ENCODE peak calls at places on chromosome 10, in nine cellular contexts. I, C, U, A, V, Z, W, H and L are unnamed samples.

GRCh38 chr10:60236869-60237524 is 152.7 kb downstream of the ANK3 start:
- DNase-seq in I (no peak), C (no peak), U (peak), A (no peak), V (peak), Z (no peak), W (no peak), H (peak), L (peak)

GRCh38 chr10:45532501-45532900 is 140.1 kb downstream of the ZFAND4 start:
- DNase-seq in I (no peak), C (no peak), U (no peak), A (no peak), V (no peak), Z (no peak), W (no peak), H (no peak), L (no peak)

GRCh38 chr10:53697038-53697437 is 924.5 kb upstream of the MBL2 start:
- DNase-seq in I (no peak), C (no peak), U (no peak), A (no peak), V (no peak), Z (no peak), W (no peak), H (no peak), L (no peak)

GRCh38 chr10:82889703-82890102 is 1014.7 kb downstream of the NRG3 start:
- DNase-seq in I (no peak), C (no peak), U (no peak), A (no peak), V (no peak), Z (no peak), W (no peak), H (no peak), L (no peak)

GRCh38 chr10:327889-328809 is 192.9 kb downstream of the ZMYND11 start:
- DNase-seq in I (no peak), C (no peak), U (no peak), A (no peak), V (no peak), Z (no peak), W (no peak), H (no peak), L (no peak)

GRCh38 chr10:101060951-101061813 is 607 bp upstream of the KAZALD1 start:
- DNase-seq in I (peak), C (no peak), U (peak), A (peak), V (peak), Z (peak), W (peak), H (peak), L (peak)

GRCh38 chr10:21675157-21675796 is 141.2 kb downstream of the MLLT10 start:
- DNase-seq in I (peak), C (no peak), U (peak), A (peak), V (no peak), Z (no peak), W (no peak), H (peak), L (peak)

GRCh38 chr10:124735491-124736286 is 8.5 kb downstream of the FAM53B start:
- DNase-seq in I (no peak), C (peak), U (no peak), A (no peak), V (no peak), Z (no peak), W (no peak), H (no peak), L (no peak)

GRCh38 chr10:60388709-60389241 is 900 bp downstream of the ANK3 start:
- DNase-seq in I (no peak), C (no peak), U (no peak), A (no peak), V (no peak), Z (no peak), W (no peak), H (no peak), L (no peak)

GRCh38 chr10:89966211-89966610 is 264.8 kb downstream of the KIF20B start:
- DNase-seq in I (no peak), C (no peak), U (no peak), A (no peak), V (no peak), Z (no peak), W (no peak), H (no peak), L (no peak)

GRCh38 chr10:33291053-33291592 is 43.3 kb downstream of the NRP1 start:
- DNase-seq in I (peak), C (no peak), U (no peak), A (peak), V (no peak), Z (no peak), W (no peak), H (no peak), L (no peak)

GRCh38 chr10:47379445-47379785 is 4.7 kb downstream of the ZNF488 start:
- DNase-seq in I (no peak), C (no peak), U (no peak), A (no peak), V (peak), Z (no peak), W (no peak), H (no peak), L (no peak)

GRCh38 chr10:122323941-122324675 is 50.4 kb upstream of the PLEKHA1 start:
- DNase-seq in I (peak), C (peak), U (no peak), A (no peak), V (no peak), Z (no peak), W (no peak), H (no peak), L (no peak)

GRCh38 chr10:85927952-85928677 is 438.5 kb downstream of the GRID1 start:
- DNase-seq in I (no peak), C (peak), U (no peak), A (no peak), V (no peak), Z (no peak), W (no peak), H (peak), L (no peak)

GRCh38 chr10:22690158-22690557 is 24.2 kb downstream of the PIP4K2A start:
- DNase-seq in I (no peak), C (no peak), U (no peak), A (no peak), V (no peak), Z (no peak), W (no peak), H (no peak), L (no peak)

GRCh38 chr10:130357226-130357625 is 221.0 kb downstream of the GLRX3 start:
- DNase-seq in I (no peak), C (no peak), U (no peak), A (no peak), V (peak), Z (no peak), W (no peak), H (no peak), L (no peak)

GRCh38 chr10:130354976-130355795 is 219.0 kb downstream of the GLRX3 start:
- DNase-seq in I (no peak), C (no peak), U (no peak), A (no peak), V (no peak), Z (no peak), W (no peak), H (no peak), L (no peak)

GRCh38 chr10:130352291-130352645 is 216.1 kb downstream of the GLRX3 start:
- DNase-seq in I (no peak), C (no peak), U (no peak), A (no peak), V (no peak), Z (no peak), W (no peak), H (no peak), L (no peak)

GRCh38 chr10:130353928-130354327 is 217.7 kb downstream of the GLRX3 start:
- DNase-seq in I (no peak), C (no peak), U (no peak), A (no peak), V (no peak), Z (no peak), W (no peak), H (no peak), L (no peak)

DNA sequence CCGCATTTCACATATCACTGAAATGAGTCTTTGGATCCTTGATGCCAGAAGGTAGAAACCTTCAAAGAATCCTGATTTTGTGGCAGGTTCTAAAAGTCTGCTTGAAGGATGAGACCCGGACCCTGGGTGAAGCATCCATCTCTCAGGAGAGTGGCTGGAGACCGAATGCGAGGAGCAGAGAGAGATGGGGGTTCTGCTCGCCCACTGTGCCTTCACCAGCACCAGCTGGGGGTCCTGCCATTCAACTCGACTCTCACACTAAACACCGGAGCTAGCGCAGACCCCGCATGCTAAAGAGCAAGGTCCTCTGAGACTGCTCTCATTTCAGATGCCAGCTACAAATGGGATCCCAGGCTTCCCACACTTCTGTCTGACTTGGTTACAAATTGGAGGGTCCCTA is 218.4 kb downstream of the GLRX3 start:
- DNase-seq in I (no peak), C (no peak), U (no peak), A (no peak), V (no peak), Z (no peak), W (no peak), H (no peak), L (no peak)
- TF ChIP-seq EP300 in I (no peak), C (no peak), U (no peak), A (no peak), V (no peak), Z (no peak), W (no peak), H (no peak), L (no peak)

GRCh38 chr10:88792656-88793055 is 9.9 kb upstream of the LIPM start:
- DNase-seq in I (no peak), C (no peak), U (peak), A (no peak), V (no peak), Z (no peak), W (no peak), H (no peak), L (peak)
- TF ChIP-seq EP300 in I (no peak), C (no peak), U (no peak), A (no peak), V (no peak), Z (no peak), W (no peak), H (no peak), L (peak)

DNA sequence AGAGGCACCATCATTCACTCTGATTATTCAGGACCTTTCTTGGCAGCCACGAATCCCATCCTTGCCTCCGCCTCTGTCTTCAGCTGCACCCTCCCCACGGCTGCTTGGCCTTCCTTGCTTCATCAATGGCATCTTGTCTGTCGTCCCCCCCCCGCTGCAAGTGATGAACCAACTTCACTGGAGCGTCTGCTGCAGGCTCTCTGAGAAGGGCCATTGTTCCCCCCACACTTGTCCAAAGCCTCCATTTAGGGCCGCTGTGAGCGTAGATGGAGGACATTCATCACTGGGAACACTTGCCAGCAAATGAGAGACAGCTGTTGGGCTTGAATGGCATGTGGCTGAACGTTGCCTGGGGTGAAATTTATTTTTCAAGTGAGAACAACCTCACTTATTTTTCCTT is 20.1 kb downstream of the AFAP1L2 start:
- DNase-seq in I (no peak), C (no peak), U (no peak), A (no peak), V (peak), Z (no peak), W (no peak), H (no peak), L (no peak)
- TF ChIP-seq EP300 in I (no peak), C (no peak), U (no peak), A (no peak), V (no peak), Z (no peak), W (no peak), H (no peak), L (peak)

GRCh38 chr10:78296794-78297193 is 263.1 kb downstream of the RPS24 start:
- DNase-seq in I (no peak), C (no peak), U (no peak), A (no peak), V (no peak), Z (no peak), W (no peak), H (no peak), L (no peak)
- TF ChIP-seq EP300 in I (no peak), C (no peak), U (no peak), A (no peak), V (no peak), Z (no peak), W (no peak), H (no peak), L (no peak)

GRCh38 chr10:32007026-32007425 is 49.2 kb downstream of the KIF5B start:
- DNase-seq in I (no peak), C (no peak), U (no peak), A (no peak), V (no peak), Z (no peak), W (no peak), H (no peak), L (no peak)

GRCh38 chr10:32000937-32001336 is 55.3 kb downstream of the KIF5B start:
- DNase-seq in I (no peak), C (no peak), U (no peak), A (no peak), V (no peak), Z (no peak), W (no peak), H (no peak), L (no peak)

GRCh38 chr10:32005050-32005449 is 51.2 kb downstream of the KIF5B start:
- DNase-seq in I (peak), C (no peak), U (peak), A (peak), V (no peak), Z (no peak), W (no peak), H (peak), L (peak)

GRCh38 chr10:31999836-32000235 is 56.4 kb downstream of the KIF5B start:
- DNase-seq in I (no peak), C (no peak), U (no peak), A (no peak), V (no peak), Z (no peak), W (no peak), H (no peak), L (no peak)

DNA sequence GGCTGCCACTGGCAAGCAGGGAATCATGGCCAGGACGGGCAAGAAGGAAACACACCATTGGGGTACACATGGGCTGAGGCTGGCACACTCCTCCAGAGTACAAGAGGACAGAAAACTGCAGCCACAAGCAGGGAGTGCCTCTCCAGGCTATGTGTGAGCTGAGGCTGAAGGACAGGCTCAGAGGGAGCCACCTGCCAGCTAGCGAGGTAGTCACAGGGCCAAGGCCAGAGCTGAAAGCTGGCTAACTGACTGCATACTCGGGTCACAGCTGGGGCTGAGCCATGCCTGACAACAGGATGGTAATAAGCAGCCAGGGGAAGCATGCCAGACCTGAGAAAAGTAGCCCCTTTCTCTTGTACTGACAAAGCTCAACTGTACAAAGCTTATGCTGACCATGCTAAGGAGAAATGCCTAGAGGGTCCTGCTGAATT is 52.0 kb downstream of the KIF5B start:
- DNase-seq in I (no peak), C (no peak), U (peak), A (peak), V (peak), Z (no peak), W (no peak), H (no peak), L (no peak)
- TF ChIP-seq EP300 in I (no peak), C (no peak), U (no peak), A (no peak), V (no peak), Z (no peak), W (no peak), H (no peak), L (no peak)

GRCh38 chr10:29141761-29142160 is 147.1 kb upstream of the LYZL1 start:
- DNase-seq in I (peak), C (no peak), U (no peak), A (no peak), V (no peak), Z (no peak), W (no peak), H (peak), L (no peak)

GRCh38 chr10:29146736-29147135 is 142.1 kb upstream of the LYZL1 start:
- DNase-seq in I (no peak), C (no peak), U (no peak), A (no peak), V (no peak), Z (no peak), W (no peak), H (no peak), L (no peak)

GRCh38 chr10:29146311-29146710 is 142.6 kb upstream of the LYZL1 start:
- DNase-seq in I (no peak), C (no peak), U (no peak), A (no peak), V (no peak), Z (no peak), W (no peak), H (no peak), L (no peak)

GRCh38 chr10:29142516-29143314 is 146.2 kb upstream of the LYZL1 start:
- DNase-seq in I (no peak), C (no peak), U (no peak), A (no peak), V (no peak), Z (no peak), W (no peak), H (no peak), L (no peak)

GRCh38 chr10:29144126-29144525 is 144.7 kb upstream of the LYZL1 start:
- DNase-seq in I (no peak), C (no peak), U (no peak), A (no peak), V (no peak), Z (no peak), W (no peak), H (no peak), L (no peak)
- TF ChIP-seq EP300 in I (no peak), C (no peak), U (no peak), A (no peak), V (no peak), Z (no peak), W (no peak), H (no peak), L (no peak)

GRCh38 chr10:99533496-99534455 is 1.0 kb downstream of the NKX2-3 start:
- DNase-seq in I (no peak), C (no peak), U (no peak), A (no peak), V (no peak), Z (no peak), W (no peak), H (peak), L (no peak)

GRCh38 chr10:99534456-99534938 is 1.8 kb downstream of the NKX2-3 start:
- DNase-seq in I (no peak), C (no peak), U (no peak), A (no peak), V (no peak), Z (no peak), W (no peak), H (no peak), L (no peak)

GRCh38 chr10:99536400-99537254 is 3.9 kb downstream of the NKX2-3 start:
- DNase-seq in I (no peak), C (no peak), U (peak), A (peak), V (peak), Z (no peak), W (no peak), H (peak), L (no peak)

GRCh38 chr10:99535764-99536399 is 3.1 kb downstream of the NKX2-3 start:
- DNase-seq in I (no peak), C (no peak), U (no peak), A (no peak), V (peak), Z (no peak), W (no peak), H (peak), L (no peak)

GRCh38 chr10:99534939-99535763 is 2.4 kb downstream of the NKX2-3 start:
- DNase-seq in I (peak), C (no peak), U (peak), A (no peak), V (peak), Z (no peak), W (no peak), H (peak), L (no peak)
- TF ChIP-seq EP300 in I (no peak), C (no peak), U (no peak), A (no peak), V (no peak), Z (no peak), W (no peak), H (no peak), L (no peak)

GRCh38 chr10:27819781-27820531 is 74.3 kb upstream of the MKX start:
- DNase-seq in I (no peak), C (no peak), U (no peak), A (peak), V (peak), Z (no peak), W (peak), H (no peak), L (no peak)
- TF ChIP-seq EP300 in I (no peak), C (no peak), U (no peak), A (no peak), V (no peak), Z (no peak), W (peak), H (no peak), L (no peak)

GRCh38 chr10:114504769-114505579 is 100.7 kb upstream of the AFAP1L2 start:
- DNase-seq in I (peak), C (no peak), U (no peak), A (peak), V (peak), Z (no peak), W (peak), H (no peak), L (peak)
- TF ChIP-seq EP300 in I (no peak), C (no peak), U (no peak), A (peak), V (no peak), Z (no peak), W (no peak), H (no peak), L (no peak)